ENCODE peak calls at places on chromosome 2, in six cellular contexts. Z is small intestine, F is GM23338, U is stomach, D is pancreas, T is uterus. P is an unnamed sample.

GRCh38 chr2:106960633-106961205 is 74.8 kb upstream of the ST6GAL2 start:
- DNase-seq in Z (no peak), F (no peak), U (no peak), D (no peak), T (no peak), P (peak; percentile 33)

GRCh38 chr2:174771631-174772491 is 7.6 kb upstream of the CHRNA1 start:
- DNase-seq in Z (peak; percentile 63), F (peak; percentile 95), U (peak; percentile 69), D (peak; percentile 69), T (peak; percentile 70), P (peak; percentile 95)

GRCh38 chr2:11343626-11344341 is 652 bp downstream of the ROCK2 start:
- DNase-seq in Z (peak; percentile 73), F (peak; percentile 70), U (peak; percentile 32), D (peak; percentile 58), T (peak; percentile 46), P (peak; percentile 58)

GRCh38 chr2:159605441-159606178 is 10.7 kb downstream of the BAZ2B start:
- DNase-seq in Z (peak; percentile 50), F (no peak), U (no peak), D (no peak), T (no peak), P (no peak)

GRCh38 chr2:237896507-237896892 is 37.1 kb downstream of the RAMP1 start:
- DNase-seq in Z (no peak), F (no peak), U (no peak), D (no peak), T (no peak), P (peak; percentile 34)

GRCh38 chr2:154452906-154453493 is 245.5 kb upstream of the KCNJ3 start:
- DNase-seq in Z (peak; percentile 25), F (peak; percentile 59), U (no peak), D (no peak), T (no peak), P (no peak)

GRCh38 chr2:8049851-8050571 is 631.8 kb upstream of the ID2 start:
- DNase-seq in Z (peak; percentile 2), F (no peak), U (no peak), D (no peak), T (no peak), P (no peak)

GRCh38 chr2:159226059-159226461 is 60.4 kb downstream of the WDSUB1 start:
- DNase-seq in Z (peak; percentile 24), F (no peak), U (peak; percentile 31), D (no peak), T (no peak), P (peak; percentile 47)

GRCh38 chr2:174106736-174107135 is 141.6 kb upstream of the SP3 start:
- DNase-seq in Z (no peak), F (no peak), U (no peak), D (no peak), T (no peak), P (no peak)

GRCh38 chr2:201795608-201796477 is 10.5 kb upstream of the CDK15 start:
- DNase-seq in Z (peak; percentile 35), F (peak; percentile 80), U (no peak), D (no peak), T (no peak), P (peak; percentile 84)

GRCh38 chr2:171895781-171896180 is 1.7 kb upstream of the SLC25A12 start:
- DNase-seq in Z (no peak), F (no peak), U (no peak), D (no peak), T (no peak), P (peak; percentile 51)

GRCh38 chr2:130335226-130335625 is 7.5 kb upstream of the IMP4 start:
- DNase-seq in Z (no peak), F (no peak), U (no peak), D (no peak), T (no peak), P (no peak)

GRCh38 chr2:130328710-130329109 is 14.0 kb upstream of the IMP4 start:
- DNase-seq in Z (no peak), F (no peak), U (no peak), D (no peak), T (no peak), P (no peak)

GRCh38 chr2:130336150-130336876 is 6.4 kb upstream of the IMP4 start:
- DNase-seq in Z (no peak), F (peak; percentile 17), U (no peak), D (no peak), T (no peak), P (no peak)

GRCh38 chr2:130334026-130334425 is 8.7 kb upstream of the IMP4 start:
- DNase-seq in Z (no peak), F (no peak), U (no peak), D (no peak), T (no peak), P (no peak)

GRCh38 chr2:130332271-130333073 is 10.2 kb upstream of the IMP4 start:
- DNase-seq in Z (peak; percentile 53), F (peak; percentile 82), U (peak; percentile 69), D (peak; percentile 69), T (peak; percentile 82), P (peak; percentile 94)
- H3K4me3 ChIP-seq in Z (no peak overlapping the region), F (peak overlapping the region; percentile 58), U (peak overlapping the region; percentile 31), D (no peak overlapping the region), T (no peak overlapping the region), P (no peak overlapping the region)

DNA sequence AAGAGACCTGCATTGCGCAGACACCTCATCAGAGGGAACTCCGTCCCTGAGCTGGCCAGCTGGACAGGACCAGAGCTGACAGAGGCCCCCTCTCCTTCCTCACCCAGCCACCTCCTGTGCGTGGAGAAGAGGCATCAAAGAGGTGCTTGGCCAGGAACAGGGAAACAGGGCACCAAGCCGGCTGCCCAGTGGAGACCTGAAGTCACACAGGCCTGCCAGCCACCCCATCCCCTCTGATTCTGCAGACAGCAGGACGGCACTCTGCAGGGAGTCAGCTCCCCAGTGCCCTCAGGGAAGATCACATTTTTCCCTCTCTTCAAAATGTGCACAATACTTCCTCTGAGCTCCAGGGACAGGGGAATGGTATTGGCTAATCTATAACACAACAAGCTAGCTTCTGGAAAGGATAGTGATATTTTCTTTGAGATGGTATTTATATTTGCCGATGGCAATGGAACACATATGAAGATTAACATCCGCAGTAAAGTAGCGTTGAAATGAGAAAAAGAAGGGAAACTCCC is 30.5 kb downstream of the SLC1A4 start:
- DNase-seq in Z (no peak), F (no peak), U (no peak), D (no peak), T (no peak), P (no peak)
- H3K36me3 ChIP-seq in Z (peaks cover 8% of the 10 kb centered on the region), F (peaks cover 2% of the 10 kb centered on the region), U (peaks cover 80% of the 10 kb centered on the region), D (peaks cover 35% of the 10 kb centered on the region), T (no peaks in the 10 kb centered on the region), P (peaks cover 50% of the 10 kb centered on the region)

DNA sequence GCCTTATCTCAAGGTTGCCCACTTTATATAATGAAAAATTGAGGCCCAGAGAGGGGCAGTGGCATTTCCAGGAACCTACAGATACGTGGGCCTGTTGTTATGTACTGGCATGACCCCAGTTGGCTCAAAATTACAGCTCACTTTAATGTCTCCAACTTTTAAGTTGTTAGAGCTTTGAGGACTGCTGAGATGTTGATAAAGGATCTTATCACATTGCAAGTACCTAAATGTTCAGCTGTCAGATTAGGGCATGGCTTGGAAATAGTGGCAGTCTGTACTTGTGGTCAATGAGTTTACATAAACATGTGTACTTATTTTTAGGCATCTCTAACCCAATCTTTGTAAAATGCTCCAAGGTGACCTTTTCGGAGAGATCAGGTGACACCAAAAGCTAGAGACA is 14.6 kb downstream of the SLC4A5 start:
- DNase-seq in Z (no peak), F (no peak), U (no peak), D (no peak), T (no peak), P (no peak)
- H3K4me3 ChIP-seq in Z (no peak overlapping the region), F (no peak overlapping the region), U (no peak overlapping the region), D (no peak overlapping the region), T (no peak overlapping the region), P (no peak overlapping the region)

GRCh38 chr2:55302241-55302640 is 33.2 kb upstream of the MTIF2 start:
- DNase-seq in Z (no peak), F (no peak), U (no peak), D (no peak), T (no peak), P (no peak)
- H3K36me3 ChIP-seq in Z (no peaks in the 10 kb centered on the region), F (peaks cover 18% of the 10 kb centered on the region), U (peaks cover 5% of the 10 kb centered on the region), D (no peaks in the 10 kb centered on the region), T (no peaks in the 10 kb centered on the region), P (peaks cover 41% of the 10 kb centered on the region)

GRCh38 chr2:128623776-128624424 is 305.2 kb upstream of the HS6ST1 start:
- DNase-seq in Z (no peak), F (no peak), U (no peak), D (no peak), T (no peak), P (peak; percentile 95)
- H3K4me3 ChIP-seq in Z (no peak overlapping the region), F (no peak overlapping the region), U (no peak overlapping the region), D (no peak overlapping the region), T (no peak overlapping the region), P (peak overlapping the region; percentile 20)

GRCh38 chr2:120973196-120973595 is 237.5 kb downstream of the GLI2 start:
- DNase-seq in Z (no peak), F (no peak), U (no peak), D (no peak), T (no peak), P (no peak)
- H3K36me3 ChIP-seq in Z (no peaks in the 10 kb centered on the region), F (peaks cover 12% of the 10 kb centered on the region), U (peaks cover 75% of the 10 kb centered on the region), D (no peaks in the 10 kb centered on the region), T (no peaks in the 10 kb centered on the region), P (peaks cover 42% of the 10 kb centered on the region)

DNA sequence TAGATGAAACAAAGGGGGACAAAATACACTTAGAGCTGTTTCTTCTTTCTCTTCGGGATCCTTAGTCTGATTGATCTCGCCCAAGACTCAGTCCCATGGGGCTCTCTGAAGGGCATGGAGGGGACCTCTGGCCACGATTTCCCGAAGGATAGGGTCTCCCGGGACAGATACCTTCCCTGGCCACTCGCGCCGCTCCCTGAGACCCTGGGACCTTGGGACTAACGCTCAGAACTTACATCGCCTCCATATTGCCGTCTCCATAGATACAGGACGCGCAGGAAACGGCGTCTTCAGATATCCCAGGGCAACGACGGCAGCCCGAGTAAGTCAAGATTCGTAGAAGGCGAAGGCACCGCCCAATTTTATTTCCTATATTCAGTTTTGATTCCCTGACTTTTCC is at the start of gene CFAP65:
- DNase-seq in Z (peak; percentile 52), F (peak; percentile 86), U (peak; percentile 48), D (peak; percentile 50), T (no peak), P (peak; percentile 66)
- H3K4me3 ChIP-seq in Z (no peak within 1 kb of the TSS), F (peak within 1 kb of the TSS; percentile 57), U (peak within 1 kb of the TSS; percentile 34), D (no peak within 1 kb of the TSS), T (no peak within 1 kb of the TSS), P (peak within 1 kb of the TSS; percentile 75)

DNA sequence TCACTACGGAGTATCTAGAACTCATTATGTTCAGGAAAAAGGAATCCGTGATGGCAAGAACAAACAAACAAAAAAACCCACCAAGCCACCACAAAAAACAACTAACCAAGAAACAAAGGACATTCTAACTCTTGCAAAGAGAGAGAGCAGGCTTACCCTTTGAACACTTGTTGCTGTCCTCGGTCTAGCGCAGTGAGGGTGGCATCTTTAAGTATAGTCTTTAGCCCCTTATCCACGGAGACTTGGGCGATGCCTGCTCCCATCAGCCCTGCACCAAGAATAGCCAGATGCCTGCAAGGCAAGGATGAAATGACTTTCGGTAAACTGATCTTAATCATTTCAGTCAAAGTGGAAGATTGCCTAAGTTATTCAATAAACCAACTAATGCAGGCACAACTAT is 31.0 kb downstream of the GAREM2 start:
- DNase-seq in Z (no peak), F (no peak), U (no peak), D (no peak), T (no peak), P (no peak)
- H3K36me3 ChIP-seq in Z (peaks cover 28% of the 10 kb centered on the region), F (peaks cover 49% of the 10 kb centered on the region), U (peaks cover 97% of the 10 kb centered on the region), D (peaks cover 51% of the 10 kb centered on the region), T (no peaks in the 10 kb centered on the region), P (peaks cover 93% of the 10 kb centered on the region)

GRCh38 chr2:64134813-64135212 is 9.4 kb downstream of the PELI1 start:
- DNase-seq in Z (no peak), F (no peak), U (no peak), D (no peak), T (no peak), P (peak; percentile 21)
- H3K4me3 ChIP-seq in Z (no peak overlapping the region), F (no peak overlapping the region), U (no peak overlapping the region), D (no peak overlapping the region), T (no peak overlapping the region), P (no peak overlapping the region)